ENCODE peak calls at places on chromosome 13, in five cellular contexts. G is neuronal stem cell, M is IMR-90, J is mesendoderm, I is trophoblast cell. Z is an unnamed sample.
A peak's percentile ranks its signal among the peaks of the same experiment; 100 is the strongest.

GRCh38 chr13:85806553-85807175 is 7.4 kb upstream of the SLITRK6 start:
- DNase-seq in G (peak; percentile 24), M (peak; percentile 61), J (peak; percentile 40), I (peak; percentile 72), Z (peak; percentile 57)

GRCh38 chr13:60335531-60335930 is 61.5 kb upstream of the TDRD3 start:
- DNase-seq in G (no peak), M (peak; percentile 22), J (peak; percentile 25), I (peak; percentile 60), Z (peak; percentile 24)

GRCh38 chr13:22108283-22108897 is 437.5 kb downstream of the FGF9 start:
- DNase-seq in G (no peak), M (peak; percentile 59), J (no peak), I (no peak), Z (no peak)

GRCh38 chr13:31131470-31131961 is 30.2 kb downstream of the HSPH1 start:
- DNase-seq in G (no peak), M (no peak), J (no peak), I (no peak), Z (peak; percentile 14)

GRCh38 chr13:29165840-29166239 is 345.7 kb downstream of the MTUS2 start:
- DNase-seq in G (no peak), M (no peak), J (peak; percentile 6), I (peak; percentile 60), Z (peak; percentile 55)

GRCh38 chr13:25922373-25922772 is 129.4 kb downstream of the SHISA2 start:
- DNase-seq in G (no peak), M (no peak), J (no peak), I (peak; percentile 83), Z (peak; percentile 48)

GRCh38 chr13:80463673-80464352 is 122.9 kb upstream of the SPRY2 start:
- DNase-seq in G (no peak), M (no peak), J (no peak), I (no peak), Z (no peak)

GRCh38 chr13:113351514-113352026 is 12.4 kb downstream of the GRTP1 start:
- DNase-seq in G (no peak), M (no peak), J (no peak), I (no peak), Z (no peak)

GRCh38 chr13:33053397-33054066 is 37.3 kb downstream of the KL start:
- DNase-seq in G (no peak), M (no peak), J (no peak), I (peak; percentile 73), Z (no peak)

GRCh38 chr13:52003551-52003950 is 7.7 kb downstream of the ATP7B start:
- DNase-seq in G (no peak), M (no peak), J (peak; percentile 60), I (no peak), Z (no peak)

GRCh38 chr13:49235856-49236431 is 11.8 kb upstream of the CDADC1 start:
- DNase-seq in G (no peak), M (no peak), J (no peak), I (peak; percentile 93), Z (no peak)

GRCh38 chr13:30792257-30793000 is 57.1 kb downstream of the ALOX5AP start:
- DNase-seq in G (peak; percentile 43), M (peak; percentile 94), J (peak; percentile 52), I (peak; percentile 84), Z (peak; percentile 93)

GRCh38 chr13:109971745-109972090 is 185.3 kb upstream of the IRS2 start:
- DNase-seq in G (no peak), M (no peak), J (no peak), I (peak; percentile 39), Z (no peak)

GRCh38 chr13:21033866-21034601 is 27.4 kb downstream of the LATS2 start:
- DNase-seq in G (no peak), M (no peak), J (no peak), I (peak; percentile 67), Z (peak; percentile 50)

GRCh38 chr13:89749888-89750287 is 1597.6 kb upstream of the MIR17HG start:
- DNase-seq in G (no peak), M (no peak), J (no peak), I (peak; percentile 10), Z (peak; percentile 13)

GRCh38 chr13:21075303-21076264 is 14.2 kb upstream of the LATS2 start:
- DNase-seq in G (no peak), M (no peak), J (peak; percentile 67), I (peak; percentile 23), Z (peak; percentile 57)

GRCh38 chr13:64662887-64663593 is 2567.1 kb downstream of the PCDH9 start:
- DNase-seq in G (no peak), M (no peak), J (no peak), I (no peak), Z (no peak)

GRCh38 chr13:109748677-109749076 is 37.7 kb downstream of the IRS2 start:
- DNase-seq in G (no peak), M (no peak), J (no peak), I (no peak), Z (no peak)

DNA sequence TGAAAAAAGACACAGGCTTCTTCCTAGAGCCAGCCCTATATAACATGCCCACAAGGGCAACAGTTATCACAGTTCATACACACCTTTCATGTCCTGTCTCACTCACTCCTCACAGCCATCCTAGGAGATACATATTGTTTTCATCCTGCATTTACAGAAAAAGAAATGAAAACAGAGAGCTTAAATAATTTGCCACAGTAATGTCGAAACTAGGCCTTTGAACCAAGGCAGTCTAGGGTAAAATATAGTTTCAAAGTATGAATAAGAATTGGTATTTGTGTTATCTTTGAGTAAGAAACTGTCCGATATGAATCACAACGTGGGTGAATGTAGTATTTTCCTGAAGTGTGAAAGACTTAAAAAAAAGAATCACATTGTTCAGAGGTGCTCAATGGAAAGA is 26.8 kb downstream of the CLDN10 start:
- DNase-seq in G (no peak), M (no peak), J (no peak), I (no peak), Z (no peak)
- H3K4me3 ChIP-seq in G (no peak overlapping the region), M (no peak overlapping the region), J (no peak overlapping the region), I (no peak overlapping the region), Z (no peak overlapping the region)

GRCh38 chr13:91346848-91347211 is 657 bp upstream of the MIR17HG start:
- DNase-seq in G (peak; percentile 14), M (no peak), J (peak; percentile 64), I (peak; percentile 17), Z (peak; percentile 35)
- H3K4ac ChIP-seq in G (no peak overlapping the region), M (no peak overlapping the region), J (no peak overlapping the region), I (no peak overlapping the region), Z (no peak overlapping the region)

GRCh38 chr13:98276486-98276885 is 99.4 kb upstream of the RNF113B start:
- DNase-seq in G (no peak), M (peak; percentile 61), J (no peak), I (no peak), Z (no peak)

GRCh38 chr13:98275711-98276171 is 98.7 kb upstream of the RNF113B start:
- DNase-seq in G (no peak), M (no peak), J (no peak), I (no peak), Z (peak; percentile 85)

GRCh38 chr13:98280176-98280510 is 103.1 kb upstream of the RNF113B start:
- DNase-seq in G (no peak), M (no peak), J (no peak), I (no peak), Z (no peak)

GRCh38 chr13:98279473-98280175 is 102.6 kb upstream of the RNF113B start:
- DNase-seq in G (no peak), M (no peak), J (no peak), I (no peak), Z (no peak)

GRCh38 chr13:98278068-98278619 is 101.1 kb upstream of the RNF113B start:
- DNase-seq in G (no peak), M (no peak), J (no peak), I (no peak), Z (no peak)
- H3K23ac ChIP-seq in G (no peak overlapping the region), M (peak overlapping the region; percentile 65), J (no peak overlapping the region), I (peak overlapping the region; percentile 0), Z (no peak overlapping the region)

GRCh38 chr13:94859812-94860210 is 147.5 kb upstream of the SOX21 start:
- DNase-seq in G (no peak), M (no peak), J (no peak), I (no peak), Z (no peak)

GRCh38 chr13:94858856-94859811 is 146.8 kb upstream of the SOX21 start:
- DNase-seq in G (no peak), M (peak; percentile 5), J (peak; percentile 8), I (no peak), Z (peak; percentile 94)

DNA sequence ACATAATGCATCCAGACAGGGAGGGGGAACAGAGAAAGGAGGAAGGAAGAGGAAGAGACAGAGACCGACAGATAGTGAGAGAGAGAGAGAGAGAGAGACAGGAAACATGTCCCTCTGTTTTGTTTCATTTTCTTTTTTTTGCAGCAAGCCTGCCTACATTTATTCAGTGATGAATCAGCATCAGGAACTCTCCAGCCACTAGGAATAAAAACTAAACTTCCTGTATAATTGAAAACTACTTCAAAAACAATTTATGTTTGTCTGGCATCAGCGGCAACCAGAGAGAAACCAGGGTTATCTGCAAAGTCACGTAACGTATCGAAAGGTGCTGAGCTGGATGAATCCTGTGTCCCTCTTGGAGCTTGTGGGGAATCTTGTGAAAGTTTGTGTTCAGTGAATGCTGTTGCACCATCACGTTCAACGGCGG is 148.6 kb upstream of the SOX21 start:
- DNase-seq in G (no peak), M (peak; percentile 13), J (no peak), I (no peak), Z (peak; percentile 72)
- H3K4me3 ChIP-seq in G (no peak overlapping the region), M (peak overlapping the region; percentile 55), J (no peak overlapping the region), I (no peak overlapping the region), Z (no peak overlapping the region)

GRCh38 chr13:99746857-99747710 is 224.5 kb downstream of the ZIC5 start:
- DNase-seq in G (peak; percentile 93), M (no peak), J (no peak), I (no peak), Z (no peak)
- H3K4ac ChIP-seq in G (no peak overlapping the region), M (no peak overlapping the region), J (no peak overlapping the region), I (no peak overlapping the region), Z (no peak overlapping the region)

DNA sequence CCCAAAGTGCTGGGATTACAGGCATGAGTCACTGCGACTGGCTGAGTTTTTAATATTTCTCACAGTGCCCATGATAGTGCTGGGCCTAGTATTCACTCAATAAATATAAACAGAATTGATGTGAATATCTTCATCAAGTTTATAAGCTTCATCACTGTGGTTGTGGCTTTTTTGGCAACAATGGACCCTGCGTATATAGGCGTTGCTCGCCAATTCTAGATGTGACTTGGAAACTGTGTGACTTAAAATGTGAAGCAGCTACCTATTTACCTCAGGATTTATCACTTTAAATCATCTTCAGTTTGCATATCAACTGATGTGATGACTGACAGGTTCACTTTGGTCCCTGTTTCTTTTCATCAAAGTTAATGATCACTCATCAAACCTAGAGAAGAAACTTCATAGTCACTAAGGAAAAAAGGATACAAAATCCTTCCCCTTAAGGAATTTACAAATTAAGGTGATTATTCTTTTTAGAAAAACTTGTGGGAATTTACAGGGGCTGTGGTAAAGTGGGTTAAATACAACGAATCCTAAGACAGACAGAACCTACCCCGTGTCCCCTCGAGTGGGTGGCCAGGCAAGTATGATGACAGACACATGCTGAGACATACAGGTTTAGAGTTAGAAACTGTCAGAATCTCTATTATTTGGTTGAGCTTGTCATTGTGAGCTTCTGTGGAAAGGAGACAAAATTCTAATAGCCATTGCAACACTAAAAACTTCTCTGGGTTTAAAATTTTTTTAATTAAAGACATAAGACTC is 101.3 kb downstream of the AKAP11 start:
- DNase-seq in G (no peak), M (no peak), J (no peak), I (no peak), Z (no peak)
- H3K23ac ChIP-seq in G (no peak overlapping the region), M (no peak overlapping the region), J (no peak overlapping the region), I (no peak overlapping the region), Z (no peak overlapping the region)